ENCODE peak calls at places on chromosomes 6 and 20, in five cellular contexts. One of them, this sample, is unnamed.

GRCh38 chr20:17617212-17617867 is 47.5 kb downstream of the DSTN start:
- DNase-seq in Daoy: peak
- DNase-seq in KBM-7: peak
- DNase-seq in mesendoderm: peak
- DNase-seq in stimulated activated CD4-positive, alpha-beta T cell treated with anti-CD3 and anti-CD28 coated beads, Interleukin-15, amount 100 ng/mL, for 24 hours: peak
- DNase-seq in this sample: peak

GRCh38 chr6:39051399-39052122 is 3.0 kb downstream of the GLP1R start:
- DNase-seq in Daoy: peak
- DNase-seq in KBM-7: no peak
- DNase-seq in mesendoderm: no peak
- DNase-seq in stimulated activated CD4-positive, alpha-beta T cell treated with anti-CD3 and anti-CD28 coated beads, Interleukin-15, amount 100 ng/mL, for 24 hours: no peak
- DNase-seq in this sample: peak

GRCh38 chr6:48447251-48447650 is 336.3 kb upstream of the PTCHD4 start:
- DNase-seq in Daoy: no peak
- DNase-seq in KBM-7: no peak
- DNase-seq in mesendoderm: no peak
- DNase-seq in stimulated activated CD4-positive, alpha-beta T cell treated with anti-CD3 and anti-CD28 coated beads, Interleukin-15, amount 100 ng/mL, for 24 hours: no peak
- DNase-seq in this sample: no peak

GRCh38 chr6:70474751-70475150 is 61.4 kb downstream of the FAM135A start:
- DNase-seq in Daoy: no peak
- DNase-seq in KBM-7: no peak
- DNase-seq in mesendoderm: peak
- DNase-seq in stimulated activated CD4-positive, alpha-beta T cell treated with anti-CD3 and anti-CD28 coated beads, Interleukin-15, amount 100 ng/mL, for 24 hours: no peak
- DNase-seq in this sample: no peak

GRCh38 chr20:6492396-6493055 is 275.0 kb upstream of the BMP2 start:
- DNase-seq in Daoy: peak
- DNase-seq in KBM-7: no peak
- DNase-seq in mesendoderm: peak
- DNase-seq in stimulated activated CD4-positive, alpha-beta T cell treated with anti-CD3 and anti-CD28 coated beads, Interleukin-15, amount 100 ng/mL, for 24 hours: no peak
- DNase-seq in this sample: no peak

GRCh38 chr6:148514091-148514850 is 171.6 kb downstream of the SASH1 start:
- DNase-seq in Daoy: no peak
- DNase-seq in KBM-7: no peak
- DNase-seq in mesendoderm: no peak
- DNase-seq in stimulated activated CD4-positive, alpha-beta T cell treated with anti-CD3 and anti-CD28 coated beads, Interleukin-15, amount 100 ng/mL, for 24 hours: no peak
- DNase-seq in this sample: no peak

GRCh38 chr6:166236586-166236985 is 68.9 kb upstream of the TBXT start:
- DNase-seq in Daoy: no peak
- DNase-seq in KBM-7: no peak
- DNase-seq in mesendoderm: no peak
- DNase-seq in stimulated activated CD4-positive, alpha-beta T cell treated with anti-CD3 and anti-CD28 coated beads, Interleukin-15, amount 100 ng/mL, for 24 hours: no peak
- DNase-seq in this sample: no peak

GRCh38 chr6:129105035-129105434 is 222.1 kb downstream of the LAMA2 start:
- DNase-seq in Daoy: no peak
- DNase-seq in KBM-7: no peak
- DNase-seq in mesendoderm: peak
- DNase-seq in stimulated activated CD4-positive, alpha-beta T cell treated with anti-CD3 and anti-CD28 coated beads, Interleukin-15, amount 100 ng/mL, for 24 hours: no peak
- DNase-seq in this sample: no peak

GRCh38 chr6:130041594-130041993 is 23.2 kb downstream of the L3MBTL3 start:
- DNase-seq in Daoy: no peak
- DNase-seq in KBM-7: no peak
- DNase-seq in mesendoderm: no peak
- DNase-seq in stimulated activated CD4-positive, alpha-beta T cell treated with anti-CD3 and anti-CD28 coated beads, Interleukin-15, amount 100 ng/mL, for 24 hours: no peak
- DNase-seq in this sample: no peak

GRCh38 chr20:51688600-51688999 is 79.6 kb downstream of the ATP9A start:
- DNase-seq in Daoy: no peak
- DNase-seq in KBM-7: no peak
- DNase-seq in mesendoderm: no peak
- DNase-seq in stimulated activated CD4-positive, alpha-beta T cell treated with anti-CD3 and anti-CD28 coated beads, Interleukin-15, amount 100 ng/mL, for 24 hours: no peak
- DNase-seq in this sample: no peak

GRCh38 chr20:16352321-16352720 is 220.9 kb downstream of the KIF16B start:
- DNase-seq in Daoy: no peak
- DNase-seq in KBM-7: no peak
- DNase-seq in mesendoderm: no peak
- DNase-seq in stimulated activated CD4-positive, alpha-beta T cell treated with anti-CD3 and anti-CD28 coated beads, Interleukin-15, amount 100 ng/mL, for 24 hours: no peak
- DNase-seq in this sample: no peak

GRCh38 chr6:97293198-97293696 is 10.2 kb upstream of the MMS22L start:
- DNase-seq in Daoy: no peak
- DNase-seq in KBM-7: no peak
- DNase-seq in mesendoderm: no peak
- DNase-seq in stimulated activated CD4-positive, alpha-beta T cell treated with anti-CD3 and anti-CD28 coated beads, Interleukin-15, amount 100 ng/mL, for 24 hours: no peak
- DNase-seq in this sample: no peak

GRCh38 chr6:151380848-151381205 is 10.5 kb downstream of the ZBTB2 start:
- DNase-seq in Daoy: no peak
- DNase-seq in KBM-7: no peak
- DNase-seq in mesendoderm: no peak
- DNase-seq in stimulated activated CD4-positive, alpha-beta T cell treated with anti-CD3 and anti-CD28 coated beads, Interleukin-15, amount 100 ng/mL, for 24 hours: no peak
- DNase-seq in this sample: no peak

GRCh38 chr6:6941201-6941600 is 166.6 kb upstream of the RREB1 start:
- DNase-seq in Daoy: no peak
- DNase-seq in KBM-7: no peak
- DNase-seq in mesendoderm: no peak
- DNase-seq in stimulated activated CD4-positive, alpha-beta T cell treated with anti-CD3 and anti-CD28 coated beads, Interleukin-15, amount 100 ng/mL, for 24 hours: no peak
- DNase-seq in this sample: no peak

GRCh38 chr6:163571730-163572129 is 157.2 kb downstream of the QKI start:
- DNase-seq in Daoy: no peak
- DNase-seq in KBM-7: no peak
- DNase-seq in mesendoderm: no peak
- DNase-seq in stimulated activated CD4-positive, alpha-beta T cell treated with anti-CD3 and anti-CD28 coated beads, Interleukin-15, amount 100 ng/mL, for 24 hours: no peak
- DNase-seq in this sample: no peak

GRCh38 chr20:35006531-35006971 is 50.9 kb downstream of the MYH7B start:
- DNase-seq in Daoy: no peak
- DNase-seq in KBM-7: no peak
- DNase-seq in mesendoderm: no peak
- DNase-seq in stimulated activated CD4-positive, alpha-beta T cell treated with anti-CD3 and anti-CD28 coated beads, Interleukin-15, amount 100 ng/mL, for 24 hours: no peak
- DNase-seq in this sample: no peak

GRCh38 chr6:104705095-104705707 is 154.5 kb downstream of the HACE1 start:
- DNase-seq in Daoy: peak
- DNase-seq in KBM-7: peak
- DNase-seq in mesendoderm: peak
- DNase-seq in stimulated activated CD4-positive, alpha-beta T cell treated with anti-CD3 and anti-CD28 coated beads, Interleukin-15, amount 100 ng/mL, for 24 hours: peak
- DNase-seq in this sample: peak

GRCh38 chr6:157240960-157241311 is 82.4 kb downstream of the TMEM242 start:
- DNase-seq in Daoy: no peak
- DNase-seq in KBM-7: no peak
- DNase-seq in mesendoderm: no peak
- DNase-seq in stimulated activated CD4-positive, alpha-beta T cell treated with anti-CD3 and anti-CD28 coated beads, Interleukin-15, amount 100 ng/mL, for 24 hours: no peak
- DNase-seq in this sample: no peak

GRCh38 chr20:1320016-1320415 is 8.9 kb downstream of the SDCBP2 start:
- DNase-seq in Daoy: no peak
- DNase-seq in KBM-7: no peak
- DNase-seq in mesendoderm: no peak
- DNase-seq in stimulated activated CD4-positive, alpha-beta T cell treated with anti-CD3 and anti-CD28 coated beads, Interleukin-15, amount 100 ng/mL, for 24 hours: no peak
- DNase-seq in this sample: no peak

GRCh38 chr6:10582774-10583508 is 61.8 kb downstream of the GCNT2 start:
- DNase-seq in Daoy: no peak
- DNase-seq in KBM-7: peak
- DNase-seq in mesendoderm: peak
- DNase-seq in stimulated activated CD4-positive, alpha-beta T cell treated with anti-CD3 and anti-CD28 coated beads, Interleukin-15, amount 100 ng/mL, for 24 hours: no peak
- DNase-seq in this sample: no peak

GRCh38 chr6:119749341-119749740 is 399.8 kb upstream of the MAN1A1 start:
- DNase-seq in Daoy: no peak
- DNase-seq in KBM-7: no peak
- DNase-seq in mesendoderm: no peak
- DNase-seq in stimulated activated CD4-positive, alpha-beta T cell treated with anti-CD3 and anti-CD28 coated beads, Interleukin-15, amount 100 ng/mL, for 24 hours: no peak
- DNase-seq in this sample: no peak

GRCh38 chr6:11492444-11493300 is 44.9 kb upstream of the TMEM170B start:
- DNase-seq in Daoy: no peak
- DNase-seq in KBM-7: peak
- DNase-seq in mesendoderm: no peak
- DNase-seq in stimulated activated CD4-positive, alpha-beta T cell treated with anti-CD3 and anti-CD28 coated beads, Interleukin-15, amount 100 ng/mL, for 24 hours: no peak
- DNase-seq in this sample: no peak

GRCh38 chr6:79589701-79590100 is 41.4 kb upstream of the SH3BGRL2 start:
- DNase-seq in Daoy: no peak
- DNase-seq in KBM-7: no peak
- DNase-seq in mesendoderm: no peak
- DNase-seq in stimulated activated CD4-positive, alpha-beta T cell treated with anti-CD3 and anti-CD28 coated beads, Interleukin-15, amount 100 ng/mL, for 24 hours: no peak
- DNase-seq in this sample: no peak

GRCh38 chr6:52020961-52021570 is 66.3 kb downstream of the PKHD1 start:
- DNase-seq in Daoy: peak
- DNase-seq in KBM-7: peak
- DNase-seq in mesendoderm: peak
- DNase-seq in stimulated activated CD4-positive, alpha-beta T cell treated with anti-CD3 and anti-CD28 coated beads, Interleukin-15, amount 100 ng/mL, for 24 hours: no peak
- DNase-seq in this sample: peak

GRCh38 chr6:162526960-162527359 is 200.6 kb downstream of the PRKN start:
- DNase-seq in Daoy: no peak
- DNase-seq in KBM-7: no peak
- DNase-seq in mesendoderm: no peak
- DNase-seq in stimulated activated CD4-positive, alpha-beta T cell treated with anti-CD3 and anti-CD28 coated beads, Interleukin-15, amount 100 ng/mL, for 24 hours: no peak
- DNase-seq in this sample: no peak

GRCh38 chr6:31639449-31639861 is 13.0 kb downstream of the BAG6 start:
- DNase-seq in Daoy: peak
- DNase-seq in KBM-7: no peak
- DNase-seq in mesendoderm: no peak
- DNase-seq in stimulated activated CD4-positive, alpha-beta T cell treated with anti-CD3 and anti-CD28 coated beads, Interleukin-15, amount 100 ng/mL, for 24 hours: peak
- DNase-seq in this sample: peak

GRCh38 chr6:15351631-15352030 is 105.8 kb downstream of the JARID2 start:
- DNase-seq in Daoy: peak
- DNase-seq in KBM-7: no peak
- DNase-seq in mesendoderm: peak
- DNase-seq in stimulated activated CD4-positive, alpha-beta T cell treated with anti-CD3 and anti-CD28 coated beads, Interleukin-15, amount 100 ng/mL, for 24 hours: no peak
- DNase-seq in this sample: peak

GRCh38 chr20:62838511-62838910 is 21.7 kb downstream of the COL9A3 start:
- DNase-seq in Daoy: no peak
- DNase-seq in KBM-7: no peak
- DNase-seq in mesendoderm: no peak
- DNase-seq in stimulated activated CD4-positive, alpha-beta T cell treated with anti-CD3 and anti-CD28 coated beads, Interleukin-15, amount 100 ng/mL, for 24 hours: no peak
- DNase-seq in this sample: no peak

GRCh38 chr6:35808688-35809087 is 3.5 kb downstream of the LHFPL5 start:
- DNase-seq in Daoy: peak
- DNase-seq in KBM-7: no peak
- DNase-seq in mesendoderm: no peak
- DNase-seq in stimulated activated CD4-positive, alpha-beta T cell treated with anti-CD3 and anti-CD28 coated beads, Interleukin-15, amount 100 ng/mL, for 24 hours: no peak
- DNase-seq in this sample: no peak

GRCh38 chr6:14606353-14606752 is 488.8 kb downstream of the CD83 start:
- DNase-seq in Daoy: no peak
- DNase-seq in KBM-7: no peak
- DNase-seq in mesendoderm: no peak
- DNase-seq in stimulated activated CD4-positive, alpha-beta T cell treated with anti-CD3 and anti-CD28 coated beads, Interleukin-15, amount 100 ng/mL, for 24 hours: no peak
- DNase-seq in this sample: no peak

GRCh38 chr6:122028933-122029332 is 370.5 kb upstream of the HSF2 start:
- DNase-seq in Daoy: no peak
- DNase-seq in KBM-7: no peak
- DNase-seq in mesendoderm: peak
- DNase-seq in stimulated activated CD4-positive, alpha-beta T cell treated with anti-CD3 and anti-CD28 coated beads, Interleukin-15, amount 100 ng/mL, for 24 hours: no peak
- DNase-seq in this sample: no peak

GRCh38 chr20:19911810-19912382 is 105.3 kb upstream of the NAA20 start:
- DNase-seq in Daoy: no peak
- DNase-seq in KBM-7: no peak
- DNase-seq in mesendoderm: no peak
- DNase-seq in stimulated activated CD4-positive, alpha-beta T cell treated with anti-CD3 and anti-CD28 coated beads, Interleukin-15, amount 100 ng/mL, for 24 hours: no peak
- DNase-seq in this sample: no peak

GRCh38 chr20:25173886-25174308 is 21.6 kb upstream of the ENTPD6 start:
- DNase-seq in Daoy: no peak
- DNase-seq in KBM-7: no peak
- DNase-seq in mesendoderm: no peak
- DNase-seq in stimulated activated CD4-positive, alpha-beta T cell treated with anti-CD3 and anti-CD28 coated beads, Interleukin-15, amount 100 ng/mL, for 24 hours: no peak
- DNase-seq in this sample: no peak

GRCh38 chr6:96766769-96767168 is 70.5 kb downstream of the GPR63 start:
- DNase-seq in Daoy: no peak
- DNase-seq in KBM-7: no peak
- DNase-seq in mesendoderm: no peak
- DNase-seq in stimulated activated CD4-positive, alpha-beta T cell treated with anti-CD3 and anti-CD28 coated beads, Interleukin-15, amount 100 ng/mL, for 24 hours: no peak
- DNase-seq in this sample: no peak

GRCh38 chr20:62012631-62013030 is 53.0 kb downstream of the TAF4 start:
- DNase-seq in Daoy: no peak
- DNase-seq in KBM-7: no peak
- DNase-seq in mesendoderm: no peak
- DNase-seq in stimulated activated CD4-positive, alpha-beta T cell treated with anti-CD3 and anti-CD28 coated beads, Interleukin-15, amount 100 ng/mL, for 24 hours: no peak
- DNase-seq in this sample: no peak

GRCh38 chr20:58709703-58710039 is 17.1 kb downstream of the NPEPL1 start:
- DNase-seq in Daoy: no peak
- DNase-seq in KBM-7: no peak
- DNase-seq in mesendoderm: no peak
- DNase-seq in stimulated activated CD4-positive, alpha-beta T cell treated with anti-CD3 and anti-CD28 coated beads, Interleukin-15, amount 100 ng/mL, for 24 hours: no peak
- DNase-seq in this sample: no peak

GRCh38 chr6:15481892-15482291 is 180.9 kb downstream of the DTNBP1 start:
- DNase-seq in Daoy: no peak
- DNase-seq in KBM-7: no peak
- DNase-seq in mesendoderm: peak
- DNase-seq in stimulated activated CD4-positive, alpha-beta T cell treated with anti-CD3 and anti-CD28 coated beads, Interleukin-15, amount 100 ng/mL, for 24 hours: peak
- DNase-seq in this sample: no peak